ENCODE peak calls at places on chromosomes 11 and 22, in five cellular contexts. Q, U, M, G and H are unnamed samples.

GRCh38 chr22:26226538-26227297 is 57.5 kb downstream of the SEZ6L start:
- DNase-seq in Q (no peak), U (no peak), M (no peak), G (no peak), H (no peak)

GRCh38 chr11:81303265-81303664 is 1430.4 kb downstream of the FAM181B start:
- DNase-seq in Q (no peak), U (no peak), M (no peak), G (no peak), H (no peak)

GRCh38 chr11:106461839-106462545 is 384.5 kb downstream of the AASDHPPT start:
- DNase-seq in Q (no peak), U (no peak), M (no peak), G (no peak), H (no peak)

GRCh38 chr11:27193434-27194225 is 153.0 kb downstream of the BBOX1 start:
- DNase-seq in Q (no peak), U (no peak), M (no peak), G (no peak), H (no peak)

GRCh38 chr22:17974703-17975372 is 49.5 kb downstream of the MICAL3 start:
- DNase-seq in Q (no peak), U (no peak), M (no peak), G (no peak), H (no peak)

GRCh38 chr22:40341604-40342003 is 4.7 kb upstream of the ADSL start:
- DNase-seq in Q (no peak), U (no peak), M (no peak), G (no peak), H (no peak)

GRCh38 chr11:12845739-12846358 is 163.3 kb upstream of the RASSF10 start:
- DNase-seq in Q (no peak), U (peak), M (peak), G (no peak), H (no peak)

GRCh38 chr22:46356496-46357185 is 21.1 kb downstream of the TRMU start:
- DNase-seq in Q (no peak), U (no peak), M (no peak), G (no peak), H (no peak)

GRCh38 chr11:12329169-12329568 is 48.2 kb upstream of the PARVA start:
- DNase-seq in Q (no peak), U (no peak), M (no peak), G (no peak), H (no peak)

GRCh38 chr22:19501897-19502447 is 22.2 kb downstream of the CLDN5 start:
- DNase-seq in Q (no peak), U (no peak), M (no peak), G (no peak), H (no peak)

GRCh38 chr11:117239295-117239694 is 6.8 kb downstream of the RNF214 start:
- DNase-seq in Q (no peak), U (no peak), M (no peak), G (peak), H (peak)

GRCh38 chr11:68150029-68150428 is 28.8 kb upstream of the CHKA start:
- DNase-seq in Q (no peak), U (no peak), M (no peak), G (peak), H (no peak)

GRCh38 chr11:67516806-67517205 is 6.4 kb downstream of the CABP2 start:
- DNase-seq in Q (no peak), U (no peak), M (no peak), G (no peak), H (no peak)